ENCODE peak calls at places on chromosomes 6 and 20, in five cellular contexts. One of them, this sample, is unnamed.

GRCh38 chr6:82863771-82864170 is 201.9 kb downstream of the UBE3D start:
- DNase-seq in fibroblast of lung: no peak
- DNase-seq in PC-3: no peak
- DNase-seq in kidney: no peak
- DNase-seq in right lobe of liver: no peak
- DNase-seq in this sample: no peak

GRCh38 chr6:31351734-31352496 is 5.1 kb downstream of the HLA-B start:
- DNase-seq in right lobe of liver: no peak
- DNase-seq in kidney: no peak
- DNase-seq in fibroblast of lung: no peak
- DNase-seq in PC-3: no peak
- DNase-seq in this sample: no peak

GRCh38 chr6:156508923-156509322 is 268.3 kb upstream of the ARID1B start:
- DNase-seq in right lobe of liver: no peak
- DNase-seq in kidney: no peak
- DNase-seq in fibroblast of lung: no peak
- DNase-seq in PC-3: peak
- DNase-seq in this sample: no peak

GRCh38 chr6:19836799-19837510 is at the start of gene ID4:
- DNase-seq in kidney: peak
- DNase-seq in fibroblast of lung: peak
- DNase-seq in right lobe of liver: peak
- DNase-seq in PC-3: peak
- DNase-seq in this sample: peak

GRCh38 chr6:74657033-74657432 is 548.8 kb downstream of the COL12A1 start:
- DNase-seq in fibroblast of lung: peak
- DNase-seq in PC-3: peak
- DNase-seq in right lobe of liver: no peak
- DNase-seq in kidney: no peak
- DNase-seq in this sample: no peak

GRCh38 chr6:30071081-30071818 is 4.3 kb downstream of the PPP1R11 start:
- DNase-seq in PC-3: no peak
- DNase-seq in right lobe of liver: peak
- DNase-seq in fibroblast of lung: peak
- DNase-seq in kidney: peak
- DNase-seq in this sample: no peak

GRCh38 chr20:36744764-36745191 is 1.1 kb downstream of the NDRG3 start:
- DNase-seq in kidney: no peak
- DNase-seq in PC-3: peak
- DNase-seq in fibroblast of lung: peak
- DNase-seq in right lobe of liver: peak
- DNase-seq in this sample: peak

GRCh38 chr6:4055420-4056041 is 23.4 kb downstream of the FAM217A start:
- DNase-seq in right lobe of liver: no peak
- DNase-seq in fibroblast of lung: peak
- DNase-seq in kidney: no peak
- DNase-seq in PC-3: peak
- DNase-seq in this sample: no peak

GRCh38 chr6:3905853-3906190 is 56.6 kb downstream of the FAM50B start:
- DNase-seq in kidney: no peak
- DNase-seq in right lobe of liver: no peak
- DNase-seq in fibroblast of lung: no peak
- DNase-seq in PC-3: no peak
- DNase-seq in this sample: no peak

GRCh38 chr20:63958471-63958870 is 2.3 kb upstream of the UCKL1 start:
- DNase-seq in right lobe of liver: no peak
- DNase-seq in kidney: no peak
- DNase-seq in fibroblast of lung: no peak
- DNase-seq in PC-3: no peak
- DNase-seq in this sample: peak

GRCh38 chr6:80163754-80164187 is 57.3 kb downstream of the BCKDHB start:
- DNase-seq in fibroblast of lung: peak
- DNase-seq in kidney: no peak
- DNase-seq in PC-3: peak
- DNase-seq in right lobe of liver: no peak
- DNase-seq in this sample: no peak

GRCh38 chr6:132023490-132023889 is 72.3 kb upstream of the CCN2 start:
- DNase-seq in right lobe of liver: no peak
- DNase-seq in kidney: no peak
- DNase-seq in PC-3: peak
- DNase-seq in fibroblast of lung: peak
- DNase-seq in this sample: no peak

GRCh38 chr6:132021552-132022375 is 70.6 kb upstream of the CCN2 start:
- DNase-seq in right lobe of liver: no peak
- DNase-seq in kidney: no peak
- DNase-seq in PC-3: peak
- DNase-seq in fibroblast of lung: no peak
- DNase-seq in this sample: no peak

GRCh38 chr6:132020138-132020551 is 69.0 kb upstream of the CCN2 start:
- DNase-seq in kidney: peak
- DNase-seq in fibroblast of lung: peak
- DNase-seq in right lobe of liver: no peak
- DNase-seq in PC-3: no peak
- DNase-seq in this sample: peak

DNA sequence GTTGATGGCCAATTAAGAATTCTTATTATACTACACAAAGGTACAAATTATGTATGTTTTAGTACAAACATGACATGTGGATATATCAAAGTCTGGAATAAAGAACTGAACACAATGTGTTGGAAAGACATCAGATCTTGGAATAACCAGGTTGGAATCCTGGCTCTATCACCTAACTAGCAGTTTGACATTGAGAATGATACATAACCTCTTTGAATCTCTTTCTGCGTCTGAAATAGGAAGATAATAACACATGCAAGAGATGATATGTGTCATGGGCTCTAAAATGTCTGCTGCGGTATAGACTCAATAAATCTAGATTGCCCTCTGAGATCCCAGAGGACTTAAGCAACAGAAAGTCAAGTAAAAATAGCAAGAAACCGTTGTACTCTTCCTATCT is 66.7 kb upstream of the CCN2 start:
- DNase-seq in PC-3: no peak
- DNase-seq in fibroblast of lung: no peak
- DNase-seq in kidney: no peak
- DNase-seq in right lobe of liver: no peak
- DNase-seq in this sample: no peak
- H3K4me3 ChIP-seq in PC-3: no peak
- H3K4me3 ChIP-seq in fibroblast of lung: no peak
- H3K4me3 ChIP-seq in kidney: no peak
- H3K4me3 ChIP-seq in right lobe of liver: no peak
- H3K4me3 ChIP-seq in this sample: no peak

DNA sequence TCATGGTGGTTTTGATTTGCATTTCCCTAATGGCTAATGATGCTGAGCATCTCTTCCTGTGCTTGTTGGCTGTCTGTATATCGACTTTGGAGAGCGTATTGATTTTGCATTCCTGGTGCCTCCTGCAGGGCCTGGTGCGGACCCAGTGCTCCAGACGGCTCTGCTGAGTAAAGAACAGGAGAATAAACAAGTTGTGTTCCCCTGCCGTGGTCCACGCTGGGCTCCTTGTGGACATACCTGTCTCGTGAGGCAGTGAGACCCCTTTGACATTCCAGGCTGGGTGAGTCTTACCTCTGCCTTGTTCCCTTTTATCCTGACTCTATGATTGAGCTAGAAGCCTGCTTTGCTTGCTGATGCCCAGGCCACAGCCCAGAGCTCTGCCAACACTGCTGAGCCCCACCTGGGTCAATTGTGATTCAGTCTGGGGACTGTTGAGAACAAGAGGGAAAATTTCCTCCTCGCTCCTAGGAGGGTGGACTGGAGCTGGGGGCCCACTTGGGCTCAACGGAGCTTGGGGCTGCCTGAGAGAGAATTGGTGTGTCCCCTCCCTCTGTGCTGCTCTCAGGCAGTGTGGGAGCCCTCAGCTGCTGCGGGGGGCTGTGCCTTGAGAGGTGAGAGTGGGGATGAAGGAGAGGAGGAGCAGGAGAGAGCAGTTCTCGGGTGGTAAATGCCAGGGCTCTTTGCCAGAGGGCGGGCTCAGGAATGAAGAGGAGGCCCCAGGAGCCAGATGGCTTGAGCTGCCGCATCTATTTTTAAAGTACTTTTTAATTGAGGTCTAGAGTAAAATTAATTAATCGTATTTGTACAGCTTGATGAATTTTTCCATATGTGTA is 43.7 kb upstream of the PMEPA1 start:
- DNase-seq in right lobe of liver: no peak
- DNase-seq in kidney: peak
- DNase-seq in PC-3: no peak
- DNase-seq in fibroblast of lung: no peak
- DNase-seq in this sample: no peak
- TF ChIP-seq CTCF in right lobe of liver: no peak
- TF ChIP-seq CTCF in kidney: no peak
- TF ChIP-seq CTCF in PC-3: no peak
- TF ChIP-seq CTCF in fibroblast of lung: no peak
- TF ChIP-seq CTCF in this sample: no peak

GRCh38 chr6:139165324-139165723 is 30.4 kb downstream of the HECA start:
- DNase-seq in PC-3: no peak
- DNase-seq in right lobe of liver: no peak
- DNase-seq in kidney: no peak
- DNase-seq in fibroblast of lung: no peak
- DNase-seq in this sample: no peak

GRCh38 chr6:139159016-139159415 is 24.1 kb downstream of the HECA start:
- DNase-seq in right lobe of liver: no peak
- DNase-seq in kidney: no peak
- DNase-seq in fibroblast of lung: peak
- DNase-seq in PC-3: no peak
- DNase-seq in this sample: no peak

GRCh38 chr6:139161817-139162284 is 27.0 kb downstream of the HECA start:
- DNase-seq in kidney: no peak
- DNase-seq in PC-3: no peak
- DNase-seq in fibroblast of lung: peak
- DNase-seq in right lobe of liver: no peak
- DNase-seq in this sample: no peak

GRCh38 chr6:139164001-139164400 is 29.1 kb downstream of the HECA start:
- DNase-seq in kidney: no peak
- DNase-seq in PC-3: no peak
- DNase-seq in right lobe of liver: no peak
- DNase-seq in fibroblast of lung: no peak
- DNase-seq in this sample: no peak

DNA sequence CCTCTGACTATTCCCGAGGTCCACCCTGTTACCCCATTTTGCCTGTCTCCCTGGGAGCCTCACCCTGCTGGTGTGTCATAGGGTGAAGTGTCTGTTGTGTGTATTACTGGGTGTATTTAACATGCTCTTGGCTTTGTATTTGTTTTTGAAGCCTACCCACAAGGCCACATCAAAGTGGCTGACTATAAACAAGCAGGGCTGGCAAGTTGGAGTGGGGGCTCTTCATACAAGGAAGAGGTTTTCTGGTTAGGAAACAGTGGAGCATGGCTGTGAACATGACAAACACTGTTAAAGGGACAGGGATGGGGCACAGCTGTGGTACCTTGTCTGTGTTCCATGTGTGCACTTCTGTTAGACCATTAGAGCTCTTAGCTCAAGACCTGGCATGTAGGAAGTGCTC is 26.3 kb downstream of the HECA start:
- DNase-seq in kidney: no peak
- DNase-seq in right lobe of liver: no peak
- DNase-seq in PC-3: no peak
- DNase-seq in fibroblast of lung: peak
- DNase-seq in this sample: no peak
- H3K27ac ChIP-seq in kidney: no peak
- H3K27ac ChIP-seq in right lobe of liver: no peak
- H3K27ac ChIP-seq in PC-3: no peak
- H3K27ac ChIP-seq in fibroblast of lung: no peak
- H3K27ac ChIP-seq in this sample: no peak

DNA sequence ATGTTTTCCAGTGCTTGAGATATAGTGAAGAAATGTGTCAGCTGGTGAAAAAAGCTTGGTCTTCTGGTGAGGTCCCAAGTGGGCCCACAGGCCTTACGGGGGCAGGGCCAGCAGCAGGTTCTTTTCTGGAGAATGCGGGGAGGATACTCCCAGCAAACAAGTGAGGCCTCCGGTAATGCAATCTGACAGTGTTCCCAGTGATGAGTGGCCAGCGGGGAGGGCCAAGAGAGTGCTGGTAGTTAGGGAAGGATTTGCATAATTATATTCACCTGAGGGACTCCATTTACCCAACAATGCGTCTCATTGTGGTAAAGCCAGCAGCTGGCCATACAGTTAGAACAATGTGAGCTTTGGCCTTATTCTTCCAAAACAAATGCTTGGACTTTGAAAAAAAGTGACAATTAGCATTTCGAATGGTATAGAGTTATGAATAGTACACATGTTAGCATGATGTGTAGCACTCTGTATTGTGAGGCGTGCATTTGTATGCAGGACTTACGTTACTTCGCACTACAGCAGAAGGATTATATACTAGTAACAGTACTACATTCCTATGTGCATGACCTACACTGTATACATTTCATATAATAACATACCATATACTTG is 69.7 kb downstream of the MYB start:
- DNase-seq in PC-3: no peak
- DNase-seq in kidney: no peak
- DNase-seq in right lobe of liver: no peak
- DNase-seq in fibroblast of lung: no peak
- DNase-seq in this sample: no peak
- H3K4me3 ChIP-seq in PC-3: no peak
- H3K4me3 ChIP-seq in kidney: no peak
- H3K4me3 ChIP-seq in right lobe of liver: no peak
- H3K4me3 ChIP-seq in fibroblast of lung: no peak
- H3K4me3 ChIP-seq in this sample: no peak

DNA sequence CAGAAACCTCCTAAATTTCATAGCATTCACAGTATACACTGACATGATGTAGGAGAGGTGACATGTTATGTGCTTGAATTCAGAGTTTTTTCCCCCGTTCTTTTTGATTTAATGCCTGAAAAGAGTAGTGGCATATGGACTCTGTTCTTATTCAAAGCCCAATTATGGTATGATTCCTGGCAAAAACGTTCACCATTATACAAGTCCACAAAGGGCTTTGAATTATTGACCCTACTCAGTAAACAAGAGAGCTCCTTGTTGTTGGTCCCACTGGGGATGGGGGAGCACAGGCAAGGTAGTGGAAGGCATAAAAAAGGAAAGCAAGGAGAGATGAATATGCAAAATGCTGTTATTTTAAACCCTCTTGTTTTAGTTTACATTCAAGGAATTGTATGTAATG is 136.0 kb upstream of the AHI1 start:
- DNase-seq in fibroblast of lung: no peak
- DNase-seq in kidney: no peak
- DNase-seq in right lobe of liver: no peak
- DNase-seq in PC-3: no peak
- DNase-seq in this sample: no peak
- TF ChIP-seq CTCF in fibroblast of lung: no peak
- TF ChIP-seq CTCF in kidney: no peak
- TF ChIP-seq CTCF in right lobe of liver: no peak
- TF ChIP-seq CTCF in PC-3: no peak
- TF ChIP-seq CTCF in this sample: no peak

DNA sequence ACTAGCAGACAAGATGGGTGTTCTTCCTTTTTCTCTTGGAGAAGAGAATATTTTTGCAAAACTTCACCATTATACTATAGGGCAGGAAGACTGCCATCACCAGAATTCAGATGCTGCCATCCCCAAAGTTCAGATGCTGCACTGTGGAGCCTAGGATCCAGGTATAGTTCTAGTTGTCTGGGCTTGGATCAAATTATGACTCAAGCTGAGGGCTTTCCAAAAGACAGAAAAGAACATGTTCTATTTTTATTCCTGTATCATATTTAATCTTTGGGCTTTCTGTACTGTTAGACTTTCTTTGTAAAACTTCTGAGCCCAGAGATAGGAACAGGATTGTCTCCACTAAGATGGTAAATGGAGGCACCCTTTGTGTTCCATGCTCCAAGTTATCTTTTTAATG is 22.0 kb downstream of the FAM83B start:
- DNase-seq in PC-3: no peak
- DNase-seq in kidney: no peak
- DNase-seq in fibroblast of lung: no peak
- DNase-seq in right lobe of liver: no peak
- DNase-seq in this sample: no peak
- H3K27ac ChIP-seq in PC-3: no peak
- H3K27ac ChIP-seq in kidney: no peak
- H3K27ac ChIP-seq in fibroblast of lung: no peak
- H3K27ac ChIP-seq in right lobe of liver: no peak
- H3K27ac ChIP-seq in this sample: no peak

This sample was measured in pancreas.